ENCODE peak calls at places on chromosomes 4 and X, in six cellular contexts. O, R, W, T, N and B are unnamed samples.

GRCh38 chr4:127993150-127993549 is 27.9 kb downstream of the ABHD18 start:
- DNase-seq in N (no peak), T (no peak), W (no peak), O (no peak), R (no peak), B (no peak)

GRCh38 chr4:48813984-48814383 is 16.9 kb upstream of the OCIAD1 start:
- DNase-seq in W (peak), R (no peak), O (no peak), N (no peak), T (no peak), B (no peak)

GRCh38 chr4:156941940-156942548 is 29.6 kb downstream of the PDGFC start:
- DNase-seq in N (no peak), O (no peak), R (peak), W (no peak), T (peak), B (no peak)

GRCh38 chr4:67106846-67107467 is 438.3 kb downstream of the CENPC start:
- DNase-seq in O (no peak), T (no peak), R (no peak), W (peak), N (no peak), B (no peak)

GRCh38 chr4:7864685-7865084 is 75.0 kb downstream of the AFAP1 start:
- DNase-seq in T (no peak), W (no peak), O (no peak), N (no peak), R (no peak), B (no peak)

GRCh38 chrX:129840334-129840733 is 3.4 kb downstream of the ZDHHC9 start:
- DNase-seq in N (no peak), T (no peak), O (no peak), W (no peak), R (peak), B (no peak)

GRCh38 chrX:68018248-68019203 is 414.8 kb downstream of the OPHN1 start:
- DNase-seq in W (peak), R (peak), N (no peak), T (peak), O (no peak), B (no peak)

GRCh38 chr4:37561803-37562207 is 124.4 kb downstream of the RELL1 start:
- DNase-seq in N (no peak), R (peak), O (no peak), T (peak), W (no peak), B (no peak)

GRCh38 chr4:66430856-66431255 is 760.6 kb upstream of the EPHA5 start:
- DNase-seq in R (no peak), T (no peak), N (no peak), O (no peak), W (no peak), B (no peak)

GRCh38 chrX:31331045-31331444 is 259.2 kb upstream of the FTHL17 start:
- DNase-seq in O (no peak), T (no peak), W (no peak), N (no peak), R (no peak), B (no peak)